ENCODE peak calls at places on chromosome X, in nine cellular contexts. One of them, this sample, is unnamed. For H3K4me1, the result is how much of the 10 kb centered on the place peaks cover.

GRCh38 chrX:146056511-146057081 is 239.0 kb downstream of the SLITRK2 start:
- DNase-seq in HCT116: no peak
- DNase-seq in PC-3: no peak
- DNase-seq in hepatocyte: no peak
- DNase-seq in kidney: no peak
- DNase-seq in IMR-90: no peak
- DNase-seq in left lung: no peak
- DNase-seq in lung: no peak
- DNase-seq in cardiac muscle cell: no peak
- DNase-seq in this sample: no peak

GRCh38 chrX:94058728-94059382 is 384.8 kb downstream of the FAM133A start:
- DNase-seq in kidney: no peak
- DNase-seq in PC-3: peak
- DNase-seq in lung: no peak
- DNase-seq in cardiac muscle cell: peak
- DNase-seq in IMR-90: no peak
- DNase-seq in HCT116: no peak
- DNase-seq in hepatocyte: peak
- DNase-seq in left lung: no peak
- DNase-seq in this sample: no peak

GRCh38 chrX:102637561-102637960 is 13.7 kb upstream of the GPRASP1 start:
- DNase-seq in hepatocyte: no peak
- DNase-seq in HCT116: no peak
- DNase-seq in lung: no peak
- DNase-seq in PC-3: no peak
- DNase-seq in left lung: no peak
- DNase-seq in kidney: no peak
- DNase-seq in cardiac muscle cell: no peak
- DNase-seq in IMR-90: no peak
- DNase-seq in this sample: no peak

GRCh38 chrX:138756234-138756633 is 44.7 kb upstream of the FGF13 start:
- DNase-seq in kidney: peak
- DNase-seq in hepatocyte: peak
- DNase-seq in left lung: no peak
- DNase-seq in cardiac muscle cell: peak
- DNase-seq in HCT116: no peak
- DNase-seq in IMR-90: no peak
- DNase-seq in lung: no peak
- DNase-seq in PC-3: peak
- DNase-seq in this sample: no peak

GRCh38 chrX:119190736-119191282 is 45.3 kb upstream of the PGRMC1 start:
- DNase-seq in lung: no peak
- DNase-seq in kidney: no peak
- DNase-seq in HCT116: no peak
- DNase-seq in IMR-90: peak
- DNase-seq in PC-3: no peak
- DNase-seq in cardiac muscle cell: no peak
- DNase-seq in hepatocyte: peak
- DNase-seq in left lung: no peak
- DNase-seq in this sample: no peak

GRCh38 chrX:19659929-19660328 is 144.6 kb upstream of the MAP3K15 start:
- DNase-seq in hepatocyte: no peak
- DNase-seq in cardiac muscle cell: no peak
- DNase-seq in IMR-90: no peak
- DNase-seq in kidney: no peak
- DNase-seq in PC-3: no peak
- DNase-seq in left lung: no peak
- DNase-seq in HCT116: no peak
- DNase-seq in lung: no peak
- DNase-seq in this sample: no peak

GRCh38 chrX:85243761-85244410 is at the start of the genes SATL1 and ZNF711:
- DNase-seq in HCT116: peak
- DNase-seq in kidney: peak
- DNase-seq in cardiac muscle cell: peak
- DNase-seq in IMR-90: peak
- DNase-seq in lung: no peak
- DNase-seq in hepatocyte: peak
- DNase-seq in left lung: peak
- DNase-seq in PC-3: no peak
- DNase-seq in this sample: no peak

GRCh38 chrX:110667706-110668105 is 127.9 kb downstream of the CHRDL1 start:
- DNase-seq in cardiac muscle cell: peak
- DNase-seq in PC-3: peak
- DNase-seq in lung: no peak
- DNase-seq in IMR-90: no peak
- DNase-seq in hepatocyte: peak
- DNase-seq in HCT116: no peak
- DNase-seq in left lung: no peak
- DNase-seq in kidney: no peak
- DNase-seq in this sample: no peak

GRCh38 chrX:3271485-3272186 is 74.8 kb downstream of the MXRA5 start:
- DNase-seq in lung: no peak
- DNase-seq in cardiac muscle cell: no peak
- DNase-seq in PC-3: peak
- DNase-seq in HCT116: no peak
- DNase-seq in hepatocyte: peak
- DNase-seq in kidney: no peak
- DNase-seq in IMR-90: peak
- DNase-seq in left lung: no peak
- DNase-seq in this sample: no peak

GRCh38 chrX:15059488-15059887 is 186.3 kb downstream of the MOSPD2 start:
- DNase-seq in PC-3: peak
- DNase-seq in kidney: no peak
- DNase-seq in cardiac muscle cell: no peak
- DNase-seq in left lung: no peak
- DNase-seq in lung: no peak
- DNase-seq in HCT116: no peak
- DNase-seq in IMR-90: no peak
- DNase-seq in hepatocyte: peak
- DNase-seq in this sample: no peak

GRCh38 chrX:150902434-150903109 is 4.1 kb upstream of the CD99L2 start:
- DNase-seq in hepatocyte: no peak
- DNase-seq in left lung: no peak
- DNase-seq in HCT116: no peak
- DNase-seq in cardiac muscle cell: no peak
- DNase-seq in IMR-90: no peak
- DNase-seq in PC-3: no peak
- DNase-seq in kidney: no peak
- DNase-seq in lung: no peak
- DNase-seq in this sample: no peak

GRCh38 chrX:36241397-36241796 is 321.9 kb downstream of the CFAP47 start:
- DNase-seq in PC-3: no peak
- DNase-seq in cardiac muscle cell: no peak
- DNase-seq in HCT116: no peak
- DNase-seq in lung: no peak
- DNase-seq in hepatocyte: no peak
- DNase-seq in IMR-90: no peak
- DNase-seq in kidney: peak
- DNase-seq in left lung: no peak
- DNase-seq in this sample: no peak

GRCh38 chrX:107673933-107674479 is 45.7 kb downstream of the PRPS1 start:
- DNase-seq in left lung: peak
- DNase-seq in hepatocyte: peak
- DNase-seq in lung: peak
- DNase-seq in kidney: peak
- DNase-seq in PC-3: no peak
- DNase-seq in IMR-90: no peak
- DNase-seq in cardiac muscle cell: no peak
- DNase-seq in HCT116: no peak
- DNase-seq in this sample: peak

GRCh38 chrX:107676559-107677378 is 48.5 kb downstream of the PRPS1 start:
- DNase-seq in PC-3: peak
- DNase-seq in hepatocyte: peak
- DNase-seq in kidney: peak
- DNase-seq in lung: peak
- DNase-seq in IMR-90: peak
- DNase-seq in cardiac muscle cell: peak
- DNase-seq in left lung: peak
- DNase-seq in HCT116: peak
- DNase-seq in this sample: peak

GRCh38 chrX:107674480-107675364 is 46.4 kb downstream of the PRPS1 start:
- DNase-seq in hepatocyte: peak
- DNase-seq in HCT116: no peak
- DNase-seq in cardiac muscle cell: no peak
- DNase-seq in left lung: no peak
- DNase-seq in IMR-90: no peak
- DNase-seq in lung: peak
- DNase-seq in PC-3: no peak
- DNase-seq in kidney: peak
- DNase-seq in this sample: peak

GRCh38 chrX:107675823-107676555 is 47.7 kb downstream of the PRPS1 start:
- DNase-seq in PC-3: no peak
- DNase-seq in HCT116: no peak
- DNase-seq in IMR-90: peak
- DNase-seq in lung: peak
- DNase-seq in hepatocyte: peak
- DNase-seq in left lung: no peak
- DNase-seq in kidney: no peak
- DNase-seq in cardiac muscle cell: no peak
- DNase-seq in this sample: peak

DNA sequence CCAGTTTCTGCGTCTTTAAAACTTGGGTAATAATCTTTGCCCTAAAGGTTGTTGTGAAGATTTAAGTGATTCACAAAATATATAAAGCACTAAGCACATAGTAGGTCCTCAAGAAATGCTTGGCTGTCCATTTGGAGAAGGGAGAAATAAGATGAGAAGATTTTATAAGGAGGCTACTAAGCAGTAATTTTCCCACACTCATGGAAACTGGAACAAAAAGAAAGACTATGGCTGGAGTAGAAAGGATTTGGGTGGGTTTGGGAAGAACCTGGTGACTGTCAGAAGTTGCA is 47.0 kb downstream of the PRPS1 start:
- DNase-seq in cardiac muscle cell: no peak
- DNase-seq in IMR-90: no peak
- DNase-seq in lung: no peak
- DNase-seq in hepatocyte: no peak
- DNase-seq in left lung: no peak
- DNase-seq in PC-3: no peak
- DNase-seq in kidney: no peak
- DNase-seq in HCT116: no peak
- DNase-seq in this sample: no peak
- H3K4me3 ChIP-seq in cardiac muscle cell: no peak
- H3K4me3 ChIP-seq in IMR-90: no peak
- H3K4me3 ChIP-seq in lung: no peak
- H3K4me3 ChIP-seq in hepatocyte: no peak
- H3K4me3 ChIP-seq in left lung: no peak
- H3K4me3 ChIP-seq in PC-3: peak
- H3K4me3 ChIP-seq in kidney: peak
- H3K4me3 ChIP-seq in HCT116: no peak
- H3K4me3 ChIP-seq in this sample: peak

DNA sequence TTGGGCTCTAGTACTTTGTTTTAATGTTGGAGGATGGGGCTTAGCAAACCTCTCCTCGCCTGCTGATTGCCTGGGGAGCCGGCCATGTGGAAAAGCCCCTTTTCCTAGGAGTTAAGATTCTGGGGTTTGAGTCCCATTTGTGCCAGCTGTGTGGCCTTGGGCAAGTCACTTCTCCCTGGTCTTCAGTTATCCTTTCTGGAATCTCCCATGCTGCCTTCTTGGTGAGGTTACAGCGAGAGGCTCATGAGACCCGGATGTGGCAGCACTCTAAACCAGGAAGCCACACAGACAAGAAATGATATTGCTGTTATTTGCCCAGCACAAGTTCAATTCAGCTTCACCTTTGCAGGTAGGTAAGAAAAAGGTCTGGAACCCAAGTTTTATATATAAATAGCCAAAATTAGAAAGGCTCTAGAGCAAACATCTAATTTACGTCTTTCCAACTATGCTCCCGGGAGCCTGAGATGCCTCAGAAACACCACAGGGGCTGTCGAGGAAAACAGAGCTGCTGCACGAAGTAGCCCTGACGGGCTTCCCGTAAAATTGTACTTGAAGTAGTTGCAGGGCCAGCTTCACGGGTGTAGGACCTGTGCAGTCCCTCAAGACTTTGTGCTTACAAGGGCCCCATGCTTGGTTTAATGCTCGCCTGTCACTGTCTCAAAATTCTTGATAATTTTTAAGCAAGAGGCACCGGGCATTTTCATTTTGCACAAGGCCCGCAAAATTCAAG is 8.3 kb upstream of the SASH3 start:
- DNase-seq in hepatocyte: no peak
- DNase-seq in left lung: no peak
- DNase-seq in lung: no peak
- DNase-seq in cardiac muscle cell: no peak
- DNase-seq in kidney: no peak
- DNase-seq in PC-3: no peak
- DNase-seq in IMR-90: no peak
- DNase-seq in HCT116: no peak
- DNase-seq in this sample: no peak
- H3K4me1 ChIP-seq in hepatocyte: under half
- H3K4me1 ChIP-seq in left lung: under half
- H3K4me1 ChIP-seq in lung: under half
- H3K4me1 ChIP-seq in cardiac muscle cell: under half
- H3K4me1 ChIP-seq in kidney: under half
- H3K4me1 ChIP-seq in PC-3: under half
- H3K4me1 ChIP-seq in IMR-90: under half
- H3K4me1 ChIP-seq in HCT116: under half
- H3K4me1 ChIP-seq in this sample: under half

DNA sequence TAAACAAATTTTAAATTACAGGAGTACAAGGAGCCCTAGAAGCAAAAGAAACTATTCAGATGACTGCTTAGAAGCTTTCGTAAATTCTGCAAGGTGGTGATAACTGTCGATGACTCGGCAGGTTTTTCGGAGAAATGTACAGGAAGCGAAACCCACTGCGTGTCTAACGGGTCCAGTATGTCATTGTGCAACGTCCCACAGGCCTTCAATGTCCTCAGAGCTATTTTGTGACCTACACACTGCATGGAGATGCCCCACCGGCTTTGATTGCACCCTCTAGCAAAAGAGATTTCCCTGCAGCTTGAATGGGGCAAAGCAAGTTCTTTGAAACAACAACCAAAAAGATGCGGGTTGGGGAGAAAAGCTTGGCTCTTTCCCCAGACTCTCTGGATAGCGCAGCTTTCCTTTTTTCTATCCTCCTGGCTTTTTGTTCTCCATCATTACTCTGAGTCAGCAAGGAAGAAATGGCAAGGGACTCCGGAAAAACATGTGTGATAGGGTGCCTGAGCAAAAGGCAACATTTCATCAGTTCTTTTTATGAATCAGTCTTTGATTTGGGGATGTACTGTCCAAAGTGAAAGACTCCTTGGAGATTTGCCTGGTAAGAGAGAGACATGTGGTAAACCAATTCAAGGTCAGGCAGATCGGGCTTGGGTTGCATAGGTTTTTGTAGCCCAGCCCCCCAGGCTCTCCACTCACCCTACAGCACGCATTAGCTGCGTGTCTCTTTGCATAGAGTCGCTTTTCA is 112.0 kb upstream of the TBL1X start:
- DNase-seq in PC-3: peak
- DNase-seq in lung: peak
- DNase-seq in hepatocyte: no peak
- DNase-seq in kidney: no peak
- DNase-seq in IMR-90: peak
- DNase-seq in cardiac muscle cell: no peak
- DNase-seq in HCT116: no peak
- DNase-seq in left lung: no peak
- DNase-seq in this sample: peak
- H3K4me3 ChIP-seq in PC-3: peak
- H3K4me3 ChIP-seq in lung: no peak
- H3K4me3 ChIP-seq in hepatocyte: no peak
- H3K4me3 ChIP-seq in kidney: no peak
- H3K4me3 ChIP-seq in IMR-90: no peak
- H3K4me3 ChIP-seq in cardiac muscle cell: no peak
- H3K4me3 ChIP-seq in HCT116: no peak
- H3K4me3 ChIP-seq in left lung: no peak
- H3K4me3 ChIP-seq in this sample: peak

GRCh38 chrX:72053508-72053907 is 78.2 kb downstream of the RTL5 start:
- DNase-seq in kidney: no peak
- DNase-seq in cardiac muscle cell: no peak
- DNase-seq in HCT116: no peak
- DNase-seq in IMR-90: no peak
- DNase-seq in hepatocyte: no peak
- DNase-seq in lung: no peak
- DNase-seq in left lung: no peak
- DNase-seq in PC-3: no peak
- DNase-seq in this sample: no peak
- H3K4me1 ChIP-seq in kidney: under half
- H3K4me1 ChIP-seq in cardiac muscle cell: under half
- H3K4me1 ChIP-seq in HCT116: under half
- H3K4me1 ChIP-seq in IMR-90: under half
- H3K4me1 ChIP-seq in hepatocyte: under half
- H3K4me1 ChIP-seq in lung: under half
- H3K4me1 ChIP-seq in left lung: under half
- H3K4me1 ChIP-seq in PC-3: under half
- H3K4me1 ChIP-seq in this sample: under half

This sample was measured in ascending aorta.